ENCODE peak calls at places on chromosomes 16 and 17, in nine cellular contexts. V, U, G, A, K, Y, M, T and R are unnamed samples.

GRCh38 chr17:40157972-40158371 is 17.6 kb downstream of the CASC3 start:
- DNase-seq in V (no peak), U (no peak), G (no peak), A (no peak), K (no peak), Y (no peak), M (peak), T (no peak), R (peak)

GRCh38 chr17:63699638-63700527 is at the start of gene LIMD2:
- DNase-seq in V (peak), U (no peak), G (peak), A (peak), K (peak), Y (peak), M (no peak), T (no peak), R (peak)

GRCh38 chr17:56540791-56541190 is 52.7 kb upstream of the NOG start:
- DNase-seq in V (no peak), U (no peak), G (no peak), A (no peak), K (no peak), Y (no peak), M (no peak), T (no peak), R (peak)

GRCh38 chr16:85586360-85587145 is 26.6 kb upstream of the GSE1 start:
- DNase-seq in V (no peak), U (no peak), G (peak), A (peak), K (no peak), Y (peak), M (peak), T (no peak), R (peak)

GRCh38 chr17:82913304-82914043 is 73.7 kb upstream of the ZNF750 start:
- DNase-seq in V (no peak), U (no peak), G (no peak), A (peak), K (no peak), Y (no peak), M (no peak), T (no peak), R (no peak)

GRCh38 chr16:73047536-73048291 is at the start of gene ZFHX3:
- DNase-seq in V (peak), U (peak), G (peak), A (peak), K (peak), Y (peak), M (no peak), T (no peak), R (peak)

GRCh38 chr16:81483064-81483969 is 38.7 kb downstream of the CMIP start:
- DNase-seq in V (no peak), U (no peak), G (peak), A (no peak), K (no peak), Y (no peak), M (peak), T (no peak), R (no peak)

GRCh38 chr16:6016530-6017184 is 919.1 kb upstream of the EEF2KMT start:
- DNase-seq in V (no peak), U (peak), G (no peak), A (peak), K (no peak), Y (no peak), M (peak), T (no peak), R (no peak)

GRCh38 chr17:46166692-46167249 is 26.5 kb downstream of the KANSL1 start:
- DNase-seq in V (no peak), U (no peak), G (no peak), A (no peak), K (no peak), Y (no peak), M (no peak), T (no peak), R (no peak)

GRCh38 chr17:49963277-49963625 is 5.7 kb upstream of the DLX4 start:
- DNase-seq in V (no peak), U (no peak), G (no peak), A (no peak), K (no peak), Y (no peak), M (no peak), T (no peak), R (no peak)

GRCh38 chr17:49365667-49366066 is 3.6 kb upstream of the ZNF652 start:
- DNase-seq in V (no peak), U (peak), G (no peak), A (peak), K (no peak), Y (no peak), M (peak), T (peak), R (peak)

GRCh38 chr16:72247821-72248253 is 75.9 kb upstream of the PMFBP1 start:
- DNase-seq in V (no peak), U (no peak), G (no peak), A (no peak), K (no peak), Y (no peak), M (peak), T (no peak), R (peak)

GRCh38 chr16:2913603-2914002 is 1.9 kb downstream of the FLYWCH1 start:
- DNase-seq in V (no peak), U (no peak), G (no peak), A (no peak), K (no peak), Y (no peak), M (no peak), T (no peak), R (no peak)

GRCh38 chr17:17605747-17606083 is 14.2 kb upstream of the PEMT start:
- DNase-seq in V (no peak), U (no peak), G (no peak), A (no peak), K (no peak), Y (no peak), M (peak), T (no peak), R (peak)

GRCh38 chr16:78952630-78953029 is 647.9 kb downstream of the MAF start:
- DNase-seq in V (no peak), U (no peak), G (no peak), A (no peak), K (no peak), Y (no peak), M (no peak), T (no peak), R (no peak)

GRCh38 chr16:78955206-78955605 is 645.3 kb downstream of the MAF start:
- DNase-seq in V (no peak), U (peak), G (no peak), A (no peak), K (no peak), Y (no peak), M (no peak), T (no peak), R (no peak)

GRCh38 chr16:78953526-78953925 is 647.0 kb downstream of the MAF start:
- DNase-seq in V (no peak), U (no peak), G (no peak), A (no peak), K (no peak), Y (no peak), M (no peak), T (no peak), R (no peak)

GRCh38 chr16:78961464-78961863 is 639.1 kb downstream of the MAF start:
- DNase-seq in V (no peak), U (no peak), G (no peak), A (no peak), K (no peak), Y (no peak), M (no peak), T (no peak), R (no peak)

GRCh38 chr16:78957328-78958100 is 643.0 kb downstream of the MAF start:
- DNase-seq in V (no peak), U (peak), G (no peak), A (no peak), K (no peak), Y (no peak), M (no peak), T (no peak), R (no peak)
- H3K4me3 ChIP-seq in V (no peak), U (peak), G (no peak), A (no peak), K (no peak), Y (no peak), M (no peak), T (no peak), R (no peak)

GRCh38 chr17:44414394-44415155 is 25.1 kb upstream of the ITGA2B start:
- DNase-seq in V (no peak), U (no peak), G (no peak), A (no peak), K (no peak), Y (no peak), M (no peak), T (no peak), R (peak)
- H3K4me3 ChIP-seq in V (no peak), U (no peak), G (no peak), A (no peak), K (no peak), Y (no peak), M (no peak), T (no peak), R (no peak)

GRCh38 chr16:50169555-50170096 is 16.5 kb downstream of the TENT4B start:
- DNase-seq in V (no peak), U (no peak), G (no peak), A (no peak), K (peak), Y (no peak), M (no peak), T (no peak), R (no peak)

GRCh38 chr16:50161950-50162349 is 8.8 kb downstream of the TENT4B start:
- DNase-seq in V (no peak), U (no peak), G (no peak), A (no peak), K (no peak), Y (no peak), M (no peak), T (no peak), R (no peak)

GRCh38 chr16:50165473-50165872 is 12.4 kb downstream of the TENT4B start:
- DNase-seq in V (no peak), U (no peak), G (no peak), A (no peak), K (no peak), Y (no peak), M (no peak), T (no peak), R (no peak)

GRCh38 chr16:50167603-50168002 is 14.5 kb downstream of the TENT4B start:
- DNase-seq in V (no peak), U (no peak), G (no peak), A (no peak), K (no peak), Y (no peak), M (no peak), T (no peak), R (no peak)

DNA sequence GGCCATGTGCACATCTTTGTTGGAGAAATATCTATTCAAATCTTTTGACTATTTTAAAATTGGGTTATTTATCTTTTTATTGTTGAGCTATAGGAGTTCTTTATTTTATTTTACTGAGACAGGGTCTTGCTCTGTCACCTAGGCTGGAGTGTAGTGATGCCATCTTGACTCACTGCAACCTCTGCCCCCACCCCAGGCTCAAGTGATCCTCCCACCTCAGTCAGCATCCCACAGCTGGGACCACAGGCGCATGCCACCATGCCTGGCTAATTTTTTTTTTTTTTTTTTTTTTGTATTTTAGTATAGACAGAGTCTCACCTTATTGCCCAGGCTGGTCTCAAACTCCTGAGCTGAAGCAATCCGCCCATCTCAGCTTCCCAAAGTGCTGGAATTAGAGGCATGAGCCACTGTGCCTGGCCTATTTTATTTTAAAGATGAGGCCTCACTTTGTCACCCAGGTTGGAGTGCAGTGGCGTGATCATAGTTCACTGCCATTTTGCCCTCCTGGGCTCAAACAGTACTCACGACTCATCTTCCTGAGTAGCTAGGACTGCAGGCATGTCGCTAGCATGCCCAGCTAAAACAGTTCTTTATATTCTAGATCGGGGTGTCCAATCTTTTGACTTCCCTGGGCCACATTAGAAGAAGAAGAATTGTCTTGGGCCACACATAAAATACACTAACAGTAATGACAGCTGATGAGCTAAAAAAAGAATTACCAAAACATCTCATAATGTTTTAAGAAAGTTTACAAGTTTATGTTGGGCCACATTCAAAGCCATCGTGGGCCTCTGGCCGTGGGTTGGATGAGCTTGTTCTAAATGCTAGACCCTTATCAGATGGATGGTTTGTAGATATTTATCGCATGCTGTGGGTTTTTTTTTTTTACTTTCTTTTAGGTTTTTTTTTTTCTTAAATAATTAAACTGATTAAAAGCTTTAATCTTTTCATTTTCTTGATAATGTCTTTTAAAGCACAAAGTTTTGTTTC is 13.7 kb downstream of the TENT4B start:
- DNase-seq in V (no peak), U (no peak), G (no peak), A (no peak), K (peak), Y (no peak), M (peak), T (no peak), R (no peak)
- H3K4me3 ChIP-seq in V (no peak), U (no peak), G (no peak), A (no peak), K (no peak), Y (no peak), M (no peak), T (no peak), R (no peak)

GRCh38 chr17:77440571-77440981 is 299.8 kb downstream of the SEC14L1 start:
- DNase-seq in V (no peak), U (peak), G (peak), A (no peak), K (no peak), Y (no peak), M (no peak), T (no peak), R (no peak)

GRCh38 chr17:77441130-77441920 is 300.6 kb downstream of the SEC14L1 start:
- DNase-seq in V (peak), U (peak), G (no peak), A (no peak), K (no peak), Y (no peak), M (no peak), T (no peak), R (no peak)

GRCh38 chr17:77437747-77438146 is 297.0 kb downstream of the SEC14L1 start:
- DNase-seq in V (no peak), U (no peak), G (no peak), A (no peak), K (no peak), Y (no peak), M (no peak), T (no peak), R (no peak)

GRCh38 chr17:77438241-77439204 is 297.8 kb downstream of the SEC14L1 start:
- DNase-seq in V (no peak), U (no peak), G (no peak), A (no peak), K (no peak), Y (no peak), M (no peak), T (no peak), R (no peak)

DNA sequence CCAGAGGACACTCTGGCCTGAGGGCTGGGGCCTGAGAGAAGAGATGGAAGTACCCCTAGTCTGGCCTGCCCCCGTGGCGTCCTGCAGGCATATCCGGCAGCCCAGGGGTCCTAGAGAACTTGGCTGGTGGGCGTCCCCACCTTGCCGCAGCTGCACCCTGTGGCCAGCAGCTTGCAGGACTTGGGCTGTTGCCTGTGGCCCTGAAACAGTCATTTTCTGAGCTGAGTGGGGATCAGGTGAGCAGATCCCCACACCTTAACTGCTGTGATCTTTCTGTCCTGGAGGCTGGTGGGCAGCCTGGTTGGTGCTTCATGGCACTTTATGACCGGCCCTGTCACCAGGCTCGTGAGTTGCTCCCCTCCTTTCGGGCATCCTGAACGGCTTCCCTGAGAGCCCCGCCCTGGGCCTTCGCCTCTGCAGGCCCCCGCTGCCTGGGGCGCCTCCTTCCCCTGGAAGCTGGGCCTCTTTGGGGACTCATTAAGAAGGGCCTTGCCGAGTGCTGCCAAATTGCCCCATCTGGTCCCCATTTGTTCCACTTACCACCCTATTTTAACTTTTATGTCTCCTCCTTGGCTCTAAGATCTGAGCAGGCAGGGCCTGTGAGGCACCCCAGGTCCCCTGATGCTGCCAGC is 298.7 kb downstream of the SEC14L1 start:
- DNase-seq in V (no peak), U (no peak), G (peak), A (no peak), K (no peak), Y (no peak), M (no peak), T (no peak), R (peak)
- H3K4me3 ChIP-seq in V (no peak), U (no peak), G (peak), A (no peak), K (no peak), Y (no peak), M (no peak), T (no peak), R (no peak)

GRCh38 chr16:27547134-27547533 is 2.6 kb downstream of the GTF3C1 start:
- DNase-seq in V (no peak), U (no peak), G (no peak), A (no peak), K (no peak), Y (peak), M (peak), T (no peak), R (peak)
- H3K4me3 ChIP-seq in V (no peak), U (no peak), G (peak), A (no peak), K (no peak), Y (no peak), M (no peak), T (no peak), R (no peak)

GRCh38 chr17:7262192-7263070 is at the start of gene CLDN7:
- DNase-seq in V (no peak), U (no peak), G (no peak), A (peak), K (no peak), Y (no peak), M (no peak), T (peak), R (no peak)
- H3K4me3 ChIP-seq in V (peak), U (peak), G (peak), A (no peak), K (peak), Y (no peak), M (peak), T (peak), R (peak)

DNA sequence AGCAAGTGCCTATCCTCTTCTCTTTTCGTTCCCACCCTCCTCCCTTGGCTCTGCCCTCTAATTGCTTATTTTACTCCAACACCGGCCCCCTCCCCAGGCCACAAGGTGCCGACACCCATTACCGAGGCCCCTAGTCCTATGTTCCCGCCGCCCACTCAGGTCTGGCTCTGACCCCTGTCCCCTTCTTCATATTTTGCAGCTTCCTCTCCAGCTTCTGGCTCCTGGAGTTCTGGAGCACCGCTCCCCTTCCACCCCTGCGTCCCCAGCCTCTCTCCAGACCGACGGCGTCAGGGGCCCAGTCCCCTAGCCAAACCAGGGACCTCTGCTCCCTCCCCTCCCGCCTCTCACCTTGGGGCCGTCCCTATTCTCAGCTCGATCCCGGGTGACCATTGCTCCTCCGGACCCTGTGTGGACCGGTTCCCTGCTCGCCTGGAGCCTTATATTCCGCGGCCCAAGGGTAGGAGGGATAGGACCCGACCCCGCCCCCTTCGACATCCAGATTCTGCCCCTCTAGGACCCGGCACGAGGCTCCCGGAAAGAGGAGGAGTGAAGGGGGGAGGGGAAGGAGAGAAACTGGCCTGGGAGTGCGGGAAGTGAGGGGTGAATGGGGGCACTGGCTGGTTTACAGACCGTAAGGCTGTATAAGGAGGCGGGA is at the start of gene HES7:
- DNase-seq in V (no peak), U (no peak), G (no peak), A (peak), K (no peak), Y (no peak), M (no peak), T (no peak), R (no peak)
- H3K4me3 ChIP-seq in V (peak), U (peak), G (peak), A (peak), K (peak), Y (no peak), M (peak), T (peak), R (peak)

DNA sequence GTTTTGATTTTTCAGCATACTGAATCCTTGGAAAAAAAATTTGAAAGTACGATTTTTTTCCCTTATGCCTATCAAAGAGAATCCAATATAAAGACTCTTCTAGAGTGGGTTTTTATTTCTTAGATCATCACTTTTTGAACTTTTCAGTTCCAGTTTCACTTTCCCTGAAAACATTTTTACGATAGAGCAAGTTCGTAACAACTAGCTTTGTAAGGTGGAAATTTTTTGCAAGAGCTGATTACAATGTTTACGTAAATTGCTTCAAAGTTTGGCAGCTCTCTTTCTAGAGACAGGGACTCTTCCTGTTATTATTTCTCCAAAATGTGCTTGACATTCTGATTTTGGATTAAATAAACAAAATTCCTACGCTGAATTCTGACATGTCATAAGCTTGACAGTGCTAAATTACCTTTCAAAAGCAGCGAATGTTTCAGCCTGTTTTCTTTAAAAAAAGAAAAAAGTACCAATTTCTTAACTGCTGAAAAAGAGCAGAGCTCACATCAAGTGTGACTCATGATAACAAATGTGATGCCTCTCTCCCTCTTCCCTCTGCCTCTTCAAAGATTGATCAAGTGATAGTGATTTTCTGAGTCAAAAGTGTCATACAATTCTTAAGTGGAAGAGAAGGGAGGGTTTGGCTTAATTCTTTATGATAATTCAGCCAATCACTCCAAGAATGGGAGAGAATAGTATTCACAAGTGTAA is 175.2 kb downstream of the KCNJ2 start:
- DNase-seq in V (no peak), U (peak), G (no peak), A (no peak), K (no peak), Y (no peak), M (peak), T (no peak), R (no peak)
- H3K4me3 ChIP-seq in V (no peak), U (peak), G (peak), A (peak), K (no peak), Y (peak), M (peak), T (no peak), R (peak)